ENCODE peak calls at places on chromosomes 13 and 19, in eight cellular contexts. G is effector memory CD4-positive, alpha-beta T cell; Q is small intestine; V is body of pancreas; C is heart left ventricle; M is BE2C; I is IMR-90; L is neuronal stem cell. P is an unnamed sample.

GRCh38 chr19:5870986-5871394 is 650 bp upstream of the FUT5 start:
- DNase-seq in L (no peak), C (peak; percentile 68), G (no peak), V (no peak), M (no peak), Q (no peak), I (no peak), P (no peak)

GRCh38 chr19:33849551-33850147 is 53.0 kb downstream of the KCTD15 start:
- DNase-seq in Q (no peak), G (no peak), M (no peak), V (no peak), C (no peak), I (no peak), L (no peak), P (no peak)

GRCh38 chr19:41821003-41821735 is 23.3 kb downstream of the LYPD4 start:
- DNase-seq in Q (peak; percentile 53), L (peak; percentile 41), M (peak; percentile 55), V (peak; percentile 40), C (no peak), G (no peak), I (peak; percentile 15), P (peak; percentile 41)

GRCh38 chr13:33615436-33615835 is 202.5 kb upstream of the RFC3 start:
- DNase-seq in M (peak; percentile 12), V (no peak), G (no peak), C (no peak), I (no peak), Q (no peak), L (no peak), P (no peak)

GRCh38 chr19:49064768-49065611 is at the start of gene NTF4:
- DNase-seq in C (no peak), M (peak; percentile 69), I (no peak), G (no peak), L (peak; percentile 71), V (no peak), Q (peak; percentile 27), P (no peak)

GRCh38 chr13:72151241-72151640 is 284.2 kb upstream of the DACH1 start:
- DNase-seq in L (no peak), M (no peak), G (no peak), V (no peak), C (no peak), I (no peak), Q (no peak), P (no peak)

GRCh38 chr13:113502686-113503085 is 12.2 kb upstream of the DCUN1D2 start:
- DNase-seq in L (no peak), I (no peak), C (no peak), Q (no peak), G (no peak), M (no peak), V (no peak), P (no peak)

GRCh38 chr13:98405107-98405571 is 171.8 kb downstream of the STK24 start:
- DNase-seq in V (peak; percentile 41), I (no peak), C (no peak), L (peak; percentile 56), Q (no peak), M (peak; percentile 50), G (no peak), P (peak; percentile 18)

GRCh38 chr13:78660130-78660857 is 1.3 kb upstream of the OBI1 start:
- DNase-seq in I (no peak), G (no peak), M (peak; percentile 63), C (no peak), L (no peak), V (peak; percentile 14), Q (no peak), P (no peak)

GRCh38 chr19:14023404-14024235 is 4.3 kb upstream of the RLN3 start:
- DNase-seq in L (no peak), G (no peak), I (peak; percentile 44), M (peak; percentile 68), Q (peak; percentile 82), C (peak; percentile 52), V (peak; percentile 64), P (no peak)

GRCh38 chr19:9130965-9131364 is 4.2 kb upstream of the OR7G3 start:
- DNase-seq in I (no peak), C (no peak), L (no peak), G (no peak), Q (no peak), M (no peak), V (no peak), P (no peak)

GRCh38 chr19:5050016-5050656 is 81.2 kb downstream of the KDM4B start:
- DNase-seq in L (no peak), M (no peak), G (no peak), Q (no peak), C (no peak), I (no peak), V (no peak), P (no peak)

GRCh38 chr13:41788552-41788951 is 172.4 kb downstream of the VWA8 start:
- DNase-seq in M (no peak), I (no peak), L (no peak), Q (no peak), G (no peak), V (no peak), C (peak; percentile 28), P (no peak)

GRCh38 chr13:113656831-113657671 is 947 bp downstream of the ATP4B start:
- DNase-seq in C (peak; percentile 20), I (no peak), L (no peak), G (no peak), Q (peak; percentile 29), V (no peak), M (peak; percentile 9), P (no peak)

GRCh38 chr19:871446-872265 is 12.2 kb downstream of the CFD start:
- DNase-seq in M (peak; percentile 49), I (peak; percentile 31), Q (no peak), L (no peak), C (no peak), V (no peak), G (no peak), P (no peak)

GRCh38 chr13:43687038-43687437 is 99.7 kb downstream of the ENOX1 start:
- DNase-seq in L (no peak), G (no peak), Q (no peak), M (no peak), I (no peak), V (no peak), C (no peak), P (no peak)

GRCh38 chr19:8321760-8322637 is 703 bp downstream of the RPS28 start:
- DNase-seq in L (no peak), Q (no peak), C (no peak), G (no peak), I (no peak), V (no peak), M (no peak), P (no peak)

GRCh38 chr19:54138777-54139256 is 1.3 kb downstream of the CNOT3 start:
- DNase-seq in M (no peak), L (no peak), V (no peak), I (no peak), G (no peak), C (no peak), Q (no peak), P (no peak)

GRCh38 chr19:3607398-3608078 is 863 bp upstream of the TBXA2R start:
- DNase-seq in L (no peak), C (peak; percentile 85), M (no peak), V (no peak), G (no peak), I (no peak), Q (no peak), P (no peak)

GRCh38 chr13:74651121-74651520 is 516.9 kb upstream of the KLF12 start:
- DNase-seq in G (no peak), C (no peak), V (no peak), Q (no peak), L (no peak), I (no peak), M (no peak), P (no peak)

GRCh38 chr19:15253076-15253475 is 20.8 kb upstream of the EPHX3 start:
- DNase-seq in G (no peak), M (no peak), L (no peak), C (no peak), V (no peak), Q (no peak), I (no peak), P (no peak)

GRCh38 chr13:99796175-99796819 is 175.3 kb downstream of the ZIC5 start:
- DNase-seq in G (no peak), L (peak; percentile 80), I (peak; percentile 32), V (no peak), Q (no peak), C (no peak), M (no peak), P (peak; percentile 66)
- H3K4me1 ChIP-seq in G (no peaks in the 10 kb centered on the region), L (peaks cover 9% of the 10 kb centered on the region), I (no peaks in the 10 kb centered on the region), V (no peaks in the 10 kb centered on the region), Q (no peaks in the 10 kb centered on the region), C (no peaks in the 10 kb centered on the region), M (no peaks in the 10 kb centered on the region), P (peaks cover 4% of the 10 kb centered on the region)

GRCh38 chr13:91133941-91134772 is 213.3 kb upstream of the MIR17HG start:
- DNase-seq in Q (peak; percentile 81), C (no peak), I (peak; percentile 54), M (peak; percentile 55), L (peak; percentile 48), V (peak; percentile 51), G (no peak), P (no peak)

GRCh38 chr13:91135949-91136348 is 211.5 kb upstream of the MIR17HG start:
- DNase-seq in C (no peak), G (no peak), V (no peak), I (no peak), Q (no peak), L (no peak), M (no peak), P (no peak)

GRCh38 chr13:91134773-91135124 is 212.7 kb upstream of the MIR17HG start:
- DNase-seq in M (no peak), V (no peak), I (no peak), L (no peak), C (no peak), Q (no peak), G (no peak), P (no peak)

GRCh38 chr13:91136806-91137205 is 210.7 kb upstream of the MIR17HG start:
- DNase-seq in M (no peak), G (no peak), V (no peak), C (no peak), I (no peak), Q (peak; percentile 42), L (peak; percentile 46), P (no peak)

DNA sequence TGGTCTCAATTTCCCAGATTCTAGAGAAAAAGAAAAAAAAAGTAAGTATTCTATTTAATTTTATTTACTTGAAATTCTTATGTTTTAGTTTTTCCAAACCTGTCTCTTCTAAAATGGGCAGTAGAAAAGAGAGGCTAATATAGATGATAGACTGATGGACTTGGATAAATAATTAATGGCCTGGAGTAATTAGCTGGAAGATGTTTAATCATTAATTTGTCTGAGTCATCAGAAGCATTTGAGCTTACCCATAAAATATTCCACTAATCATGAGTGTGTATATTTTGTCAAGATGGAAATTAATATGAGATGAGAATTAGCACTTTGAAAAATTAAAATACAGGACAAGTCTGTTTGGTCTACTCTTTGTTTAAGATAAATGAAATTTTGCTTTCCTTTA is 212.1 kb upstream of the MIR17HG start:
- DNase-seq in Q (peak; percentile 77), L (no peak), M (no peak), V (no peak), C (no peak), G (no peak), I (no peak), P (no peak)
- H3K4me1 ChIP-seq in Q (no peaks in the 10 kb centered on the region), L (peaks cover 6% of the 10 kb centered on the region), M (no peaks in the 10 kb centered on the region), V (no peaks in the 10 kb centered on the region), C (no peaks in the 10 kb centered on the region), G (no peaks in the 10 kb centered on the region), I (no peaks in the 10 kb centered on the region), P (no peaks in the 10 kb centered on the region)

GRCh38 chr13:50687545-50687944 is 155.9 kb downstream of the DLEU7 start:
- DNase-seq in G (no peak), I (no peak), L (no peak), M (no peak), C (no peak), Q (no peak), V (no peak), P (no peak)
- H3K4me1 ChIP-seq in G (no peaks in the 10 kb centered on the region), I (no peaks in the 10 kb centered on the region), L (peaks cover 11% of the 10 kb centered on the region), M (peaks cover 19% of the 10 kb centered on the region), C (peaks cover 24% of the 10 kb centered on the region), Q (no peaks in the 10 kb centered on the region), V (peaks cover 8% of the 10 kb centered on the region), P (no peaks in the 10 kb centered on the region)

GRCh38 chr13:110330491-110331001 is 23.5 kb downstream of the COL4A2 start:
- DNase-seq in Q (no peak), G (no peak), L (no peak), V (no peak), I (peak; percentile 83), M (no peak), C (peak; percentile 20), P (no peak)
- H3K4me1 ChIP-seq in Q (no peaks in the 10 kb centered on the region), G (no peaks in the 10 kb centered on the region), L (peaks cover 20% of the 10 kb centered on the region), V (peaks cover 14% of the 10 kb centered on the region), I (peaks cover 56% of the 10 kb centered on the region), M (no peaks in the 10 kb centered on the region), C (peaks cover 18% of the 10 kb centered on the region), P (peaks cover 6% of the 10 kb centered on the region)